ENCODE peak calls at places on chromosome 21, in nine cellular contexts. X, R, A, Y, V, C, H, Z and Q are unnamed samples.

GRCh38 chr21:32132911-32133310 is 145.9 kb downstream of the MIS18A start:
- DNase-seq in X (no peak), R (no peak), A (no peak), Y (no peak), V (no peak), C (no peak), H (no peak), Z (no peak), Q (no peak)

GRCh38 chr21:44423312-44423821 is 31.9 kb upstream of the LRRC3 start:
- DNase-seq in X (no peak), R (peak; percentile 27), A (no peak), Y (no peak), V (no peak), C (peak; percentile 70), H (peak; percentile 47), Z (peak; percentile 49), Q (no peak)

GRCh38 chr21:31339736-31340135 is 4.3 kb downstream of the TIAM1 start:
- DNase-seq in X (no peak), R (no peak), A (no peak), Y (no peak), V (no peak), C (no peak), H (no peak), Z (no peak), Q (no peak)

GRCh38 chr21:33751533-33751932 is 109.2 kb downstream of the ITSN1 start:
- DNase-seq in X (no peak), R (no peak), A (no peak), Y (no peak), V (no peak), C (no peak), H (no peak), Z (no peak), Q (no peak)

GRCh38 chr21:29719561-29719960 is 220.2 kb downstream of the GRIK1 start:
- DNase-seq in X (no peak), R (no peak), A (no peak), Y (no peak), V (no peak), C (no peak), H (no peak), Z (no peak), Q (no peak)

GRCh38 chr21:44901391-44902074 is 19.2 kb downstream of the ITGB2 start:
- DNase-seq in X (no peak), R (no peak), A (no peak), Y (no peak), V (peak; percentile 22), C (no peak), H (no peak), Z (peak; percentile 73), Q (no peak)

GRCh38 chr21:29453511-29453910 is 154.8 kb downstream of the BACH1 start:
- DNase-seq in X (no peak), R (no peak), A (no peak), Y (no peak), V (no peak), C (no peak), H (no peak), Z (no peak), Q (no peak)

GRCh38 chr21:41381731-41382130 is 19.9 kb downstream of the MX2 start:
- DNase-seq in X (no peak), R (no peak), A (no peak), Y (no peak), V (no peak), C (no peak), H (no peak), Z (no peak), Q (no peak)

GRCh38 chr21:16116067-16116466 is 386.3 kb downstream of the USP25 start:
- DNase-seq in X (no peak), R (no peak), A (no peak), Y (no peak), V (no peak), C (no peak), H (no peak), Z (no peak), Q (no peak)

GRCh38 chr21:16115461-16115860 is 385.7 kb downstream of the USP25 start:
- DNase-seq in X (no peak), R (no peak), A (no peak), Y (no peak), V (no peak), C (no peak), H (no peak), Z (no peak), Q (no peak)

GRCh38 chr21:16116798-16117197 is 387.0 kb downstream of the USP25 start:
- DNase-seq in X (peak; percentile 47), R (no peak), A (no peak), Y (no peak), V (no peak), C (no peak), H (no peak), Z (no peak), Q (peak; percentile 29)

GRCh38 chr21:16117331-16117730 is 387.5 kb downstream of the USP25 start:
- DNase-seq in X (no peak), R (no peak), A (no peak), Y (no peak), V (no peak), C (no peak), H (no peak), Z (no peak), Q (no peak)

GRCh38 chr21:16117851-16118592 is 388.2 kb downstream of the USP25 start:
- DNase-seq in X (peak; percentile 76), R (no peak), A (no peak), Y (no peak), V (no peak), C (no peak), H (no peak), Z (no peak), Q (peak; percentile 94)
- H3K4me3 ChIP-seq in X (no peak overlapping the region), R (no peak overlapping the region), A (peak overlapping the region; percentile 13), Y (no peak overlapping the region), V (no peak overlapping the region), C (peak overlapping the region; percentile 1), H (peak overlapping the region; percentile 7), Z (no peak overlapping the region), Q (no peak overlapping the region)

DNA sequence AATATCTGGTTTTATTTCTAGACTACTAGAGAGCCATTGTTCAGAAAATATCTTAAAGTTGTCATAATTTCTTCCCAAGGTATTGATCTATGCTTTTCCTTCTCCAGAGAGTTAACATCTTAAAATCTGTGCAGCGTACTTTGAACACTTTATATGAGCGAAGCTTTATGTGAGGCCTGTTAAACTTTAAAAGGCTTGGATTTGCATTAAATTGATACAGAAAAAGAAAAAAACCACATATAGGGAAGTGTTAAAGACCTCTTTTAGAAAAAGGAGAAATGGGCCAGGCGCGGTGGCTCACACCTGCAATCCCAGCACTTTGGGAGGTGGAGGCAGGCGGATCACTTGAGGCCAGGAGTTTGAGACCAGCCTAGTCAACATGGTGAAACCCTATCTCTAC is 59.2 kb upstream of the MORC3 start:
- DNase-seq in X (no peak), R (peak; percentile 34), A (no peak), Y (no peak), V (no peak), C (no peak), H (no peak), Z (no peak), Q (no peak)
- TF ChIP-seq CTCF in X (no peak), R (peak; percentile 46), A (no peak), Y (peak; percentile 29), V (no peak), C (no peak), H (no peak), Z (no peak), Q (no peak)

GRCh38 chr21:46181953-46182547 is 2.2 kb downstream of the SPATC1L start:
- DNase-seq in X (no peak), R (no peak), A (no peak), Y (no peak), V (no peak), C (peak; percentile 69), H (no peak), Z (peak; percentile 74), Q (no peak)

GRCh38 chr21:46183910-46184624 is at the start of gene SPATC1L:
- DNase-seq in X (peak; percentile 30), R (peak; percentile 46), A (peak; percentile 86), Y (peak; percentile 27), V (peak; percentile 74), C (peak; percentile 86), H (peak; percentile 83), Z (peak; percentile 90), Q (peak; percentile 36)

GRCh38 chr21:46181436-46181835 is 2.8 kb downstream of the SPATC1L start:
- DNase-seq in X (no peak), R (no peak), A (no peak), Y (no peak), V (no peak), C (peak; percentile 75), H (no peak), Z (peak; percentile 71), Q (no peak)

GRCh38 chr21:46180778-46181391 is 3.4 kb downstream of the SPATC1L start:
- DNase-seq in X (no peak), R (no peak), A (no peak), Y (no peak), V (peak; percentile 26), C (peak; percentile 74), H (no peak), Z (peak; percentile 70), Q (no peak)

DNA sequence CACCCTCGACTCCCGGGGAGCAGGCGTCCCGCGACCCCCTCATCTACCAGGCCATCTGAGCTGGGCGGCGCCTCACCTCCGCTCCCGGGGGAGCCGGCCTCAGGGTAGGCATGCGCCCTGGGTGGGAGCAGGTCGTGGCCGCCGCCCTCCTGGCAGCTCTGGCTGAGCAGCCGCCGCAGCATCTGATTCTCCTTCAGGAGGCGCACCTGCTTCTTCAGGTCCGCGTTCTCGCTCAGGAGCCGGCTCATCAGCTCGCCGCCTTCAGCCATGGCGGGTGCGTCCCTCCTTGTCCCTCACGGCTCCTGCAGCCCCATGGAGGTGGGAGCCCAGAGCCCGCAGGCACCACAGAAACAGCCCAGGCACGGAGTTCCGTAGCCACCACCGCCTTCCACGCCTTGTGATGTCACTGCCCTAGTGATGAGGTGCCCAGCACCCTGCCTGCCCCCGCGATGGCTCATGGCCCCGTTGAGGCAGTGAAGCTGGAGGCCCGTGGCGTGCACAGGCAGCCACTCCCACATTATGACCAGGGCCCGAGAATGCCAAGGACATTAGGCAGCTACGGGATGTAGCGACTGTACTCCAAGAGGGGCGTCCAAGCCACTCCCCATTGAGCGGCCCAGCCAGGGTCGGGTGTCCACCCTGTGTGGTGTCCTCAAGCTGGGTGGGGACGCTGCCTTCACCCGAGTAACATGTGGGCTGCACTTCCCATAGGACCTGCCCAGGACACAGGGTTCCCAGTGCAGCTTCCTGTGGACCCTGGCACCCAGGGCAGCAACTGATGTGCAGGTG is 1.5 kb downstream of the SPATC1L start:
- DNase-seq in X (no peak), R (no peak), A (peak; percentile 71), Y (no peak), V (peak; percentile 45), C (peak; percentile 81), H (no peak), Z (peak; percentile 85), Q (no peak)
- H3K4me3 ChIP-seq in X (no peak overlapping the region), R (no peak overlapping the region), A (no peak overlapping the region), Y (no peak overlapping the region), V (no peak overlapping the region), C (no peak overlapping the region), H (no peak overlapping the region), Z (no peak overlapping the region), Q (no peak overlapping the region)

DNA sequence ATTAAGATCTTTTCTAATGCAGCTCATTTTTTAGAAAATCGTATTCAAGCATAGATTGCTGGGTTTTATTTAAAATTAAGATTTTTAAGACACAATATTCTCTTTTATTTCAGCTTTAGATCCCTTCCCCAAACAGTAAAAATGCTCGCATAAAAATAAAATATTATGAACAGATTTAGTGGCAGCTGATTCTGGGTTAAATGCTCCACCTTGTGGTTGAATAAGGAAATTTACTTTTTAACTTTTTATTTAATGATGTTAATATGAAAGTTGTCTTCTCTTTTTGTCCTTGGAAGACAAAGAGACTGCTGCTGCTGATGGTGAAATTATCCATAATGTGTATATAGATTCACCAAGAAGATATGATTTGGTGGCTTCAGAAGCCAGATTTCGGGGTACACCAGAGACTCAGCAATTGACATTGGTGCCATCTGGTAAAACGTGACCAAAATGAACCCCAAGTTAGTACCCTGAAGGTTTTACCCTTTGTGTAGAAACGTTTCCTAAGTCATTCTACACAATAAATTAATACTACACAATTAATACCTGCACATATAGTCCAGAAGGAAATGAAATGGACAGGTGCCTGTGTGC is 128.0 kb downstream of the ADAMTS1 start:
- DNase-seq in X (peak; percentile 23), R (peak; percentile 24), A (no peak), Y (no peak), V (no peak), C (no peak), H (no peak), Z (no peak), Q (peak; percentile 11)
- TF ChIP-seq CTCF in X (peak; percentile 48), R (peak; percentile 85), A (no peak), Y (peak; percentile 68), V (no peak), C (peak; percentile 28), H (peak; percentile 43), Z (peak; percentile 29), Q (no peak)